ENCODE peak calls at places on chromosomes 13 and 19, in nine cellular contexts. K, B, V, S, G, M, R, D and L are unnamed samples.

GRCh38 chr19:1904385-1905070 is 671 bp upstream of the ADAT3 start:
- DNase-seq in K (peak), B (no peak), V (no peak), S (no peak), G (no peak), M (peak), R (no peak), D (peak), L (no peak)

GRCh38 chr13:101474419-101474957 is 22.0 kb downstream of the ITGBL1 start:
- DNase-seq in K (no peak), B (peak), V (peak), S (no peak), G (peak), M (peak), R (peak), D (no peak), L (peak)

GRCh38 chr19:9622531-9622930 is 1.5 kb upstream of the ZNF561 start:
- DNase-seq in K (peak), B (no peak), V (no peak), S (no peak), G (no peak), M (no peak), R (no peak), D (no peak), L (no peak)

GRCh38 chr19:18440421-18440877 is 2.5 kb upstream of the ISYNA1 start:
- DNase-seq in K (no peak), B (no peak), V (no peak), S (no peak), G (no peak), M (no peak), R (no peak), D (no peak), L (no peak)

GRCh38 chr19:38266981-38267597 is 2.7 kb downstream of the SPINT2 start:
- DNase-seq in K (peak), B (peak), V (no peak), S (no peak), G (no peak), M (no peak), R (no peak), D (peak), L (peak)

GRCh38 chr13:22256111-22256639 is 585.3 kb downstream of the FGF9 start:
- DNase-seq in K (no peak), B (no peak), V (no peak), S (no peak), G (no peak), M (no peak), R (no peak), D (no peak), L (no peak)

GRCh38 chr13:104671901-104672300 is 1605.7 kb upstream of the SLC10A2 start:
- DNase-seq in K (no peak), B (no peak), V (no peak), S (no peak), G (no peak), M (no peak), R (no peak), D (no peak), L (no peak)

GRCh38 chr19:46784262-46785053 is 3.9 kb downstream of the SLC1A5 start:
- DNase-seq in K (peak), B (peak), V (peak), S (no peak), G (peak), M (peak), R (peak), D (peak), L (peak)

GRCh38 chr13:30792257-30793000 is 57.1 kb downstream of the ALOX5AP start:
- DNase-seq in K (peak), B (peak), V (peak), S (no peak), G (no peak), M (peak), R (peak), D (peak), L (peak)

GRCh38 chr19:51333836-51334460 is 8.0 kb downstream of the VSIG10L start:
- DNase-seq in K (no peak), B (no peak), V (no peak), S (no peak), G (no peak), M (no peak), R (no peak), D (no peak), L (no peak)

GRCh38 chr19:45424191-45425058 is 708 bp upstream of the ERCC1 start:
- DNase-seq in K (peak), B (peak), V (peak), S (no peak), G (peak), M (no peak), R (peak), D (peak), L (peak)

GRCh38 chr19:20165971-20166592 is 932 bp upstream of the ZNF486 start:
- DNase-seq in K (no peak), B (no peak), V (no peak), S (no peak), G (no peak), M (no peak), R (peak), D (no peak), L (no peak)

GRCh38 chr13:51645154-51645650 is 60.9 kb downstream of the WDFY2 start:
- DNase-seq in K (peak), B (no peak), V (peak), S (no peak), G (no peak), M (no peak), R (no peak), D (no peak), L (peak)

GRCh38 chr13:100128373-100128772 is 39.5 kb downstream of the PCCA start:
- DNase-seq in K (no peak), B (peak), V (no peak), S (no peak), G (no peak), M (no peak), R (no peak), D (no peak), L (peak)